ENCODE peak calls at places on chromosomes 4 and X, in four cellular contexts. One of them, this sample, is unnamed.

GRCh38 chrX:136028383-136028984 is 43.2 kb downstream of the SLC9A6 start:
- DNase-seq in nephron progenitor cell: no peak
- DNase-seq in RPMI8226: peak
- DNase-seq in mesenteric fat pad: no peak
- DNase-seq in this sample: peak

GRCh38 chr4:70722199-70722791 is 531 bp downstream of the RUFY3 start:
- DNase-seq in mesenteric fat pad: no peak
- DNase-seq in RPMI8226: no peak
- DNase-seq in nephron progenitor cell: no peak
- DNase-seq in this sample: no peak

GRCh38 chr4:109658871-109659410 is 44.3 kb downstream of the CASP6 start:
- DNase-seq in nephron progenitor cell: no peak
- DNase-seq in mesenteric fat pad: no peak
- DNase-seq in RPMI8226: no peak
- DNase-seq in this sample: peak

GRCh38 chr4:66465111-66465510 is 794.8 kb upstream of the EPHA5 start:
- DNase-seq in nephron progenitor cell: no peak
- DNase-seq in RPMI8226: no peak
- DNase-seq in mesenteric fat pad: no peak
- DNase-seq in this sample: no peak

GRCh38 chr4:6207602-6208001 is 7.3 kb upstream of the JAKMIP1 start:
- DNase-seq in RPMI8226: no peak
- DNase-seq in mesenteric fat pad: no peak
- DNase-seq in nephron progenitor cell: no peak
- DNase-seq in this sample: no peak

GRCh38 chr4:177220376-177220775 is 89.3 kb upstream of the NEIL3 start:
- DNase-seq in nephron progenitor cell: no peak
- DNase-seq in mesenteric fat pad: no peak
- DNase-seq in RPMI8226: no peak
- DNase-seq in this sample: no peak

GRCh38 chrX:119981286-119982070 is 37.9 kb upstream of the NKAP start:
- DNase-seq in RPMI8226: peak
- DNase-seq in mesenteric fat pad: no peak
- DNase-seq in nephron progenitor cell: peak
- DNase-seq in this sample: peak

GRCh38 chr4:13546374-13546854 is 2.1 kb upstream of the NKX3-2 start:
- DNase-seq in nephron progenitor cell: no peak
- DNase-seq in RPMI8226: no peak
- DNase-seq in mesenteric fat pad: no peak
- DNase-seq in this sample: no peak

GRCh38 chrX:118345045-118345400 is 883 bp upstream of the WDR44 start:
- DNase-seq in nephron progenitor cell: no peak
- DNase-seq in mesenteric fat pad: no peak
- DNase-seq in RPMI8226: no peak
- DNase-seq in this sample: no peak

GRCh38 chr4:2059034-2059725 is at the start of gene NAT8L:
- DNase-seq in RPMI8226: peak
- DNase-seq in nephron progenitor cell: peak
- DNase-seq in mesenteric fat pad: no peak
- DNase-seq in this sample: no peak

GRCh38 chr4:100633269-100633668 is 115.4 kb upstream of the EMCN start:
- DNase-seq in mesenteric fat pad: no peak
- DNase-seq in RPMI8226: no peak
- DNase-seq in nephron progenitor cell: no peak
- DNase-seq in this sample: no peak

GRCh38 chrX:63930140-63930539 is 145.1 kb upstream of the ARHGEF9 start:
- DNase-seq in mesenteric fat pad: no peak
- DNase-seq in nephron progenitor cell: peak
- DNase-seq in RPMI8226: no peak
- DNase-seq in this sample: no peak

GRCh38 chr4:169249214-169249973 is 21.4 kb downstream of the SH3RF1 start:
- DNase-seq in nephron progenitor cell: no peak
- DNase-seq in RPMI8226: no peak
- DNase-seq in mesenteric fat pad: no peak
- DNase-seq in this sample: peak

GRCh38 chrX:35786271-35786670 is 11.9 kb upstream of the MAGEB16 start:
- DNase-seq in mesenteric fat pad: no peak
- DNase-seq in nephron progenitor cell: no peak
- DNase-seq in RPMI8226: no peak
- DNase-seq in this sample: no peak

GRCh38 chr4:87101543-87102199 is 118.7 kb downstream of the KLHL8 start:
- DNase-seq in RPMI8226: no peak
- DNase-seq in mesenteric fat pad: no peak
- DNase-seq in nephron progenitor cell: no peak
- DNase-seq in this sample: no peak

GRCh38 chr4:105139646-105140045 is 7.0 kb upstream of the TET2 start:
- DNase-seq in nephron progenitor cell: no peak
- DNase-seq in mesenteric fat pad: no peak
- DNase-seq in RPMI8226: no peak
- DNase-seq in this sample: no peak

GRCh38 chr4:184994010-184994622 is 24.2 kb upstream of the HELT start:
- DNase-seq in nephron progenitor cell: no peak
- DNase-seq in mesenteric fat pad: no peak
- DNase-seq in RPMI8226: no peak
- DNase-seq in this sample: no peak

This sample was measured in dermis microvascular lymphatic vessel endothelial cell.